ENCODE peak calls at places on chromosomes 13 and 19, in six cellular contexts. C is T follicular helper cell; J is activated CD4-positive, alpha-beta T cell treated with anti-CD3 and anti-CD28 coated beads for 48 hours; M is HL-60; X is fibroblast of the conjunctiva; K is ELF-1. D is an unnamed sample.

GRCh38 chr13:33057019-33057785 is 41.0 kb downstream of the KL start:
- DNase-seq in C (no peak), J (no peak), M (no peak), X (peak; percentile 10), K (peak; percentile 46), D (peak; percentile 11)

GRCh38 chr19:12521996-12522395 is 29.3 kb downstream of the ZNF564 start:
- DNase-seq in C (no peak), J (peak; percentile 26), M (peak; percentile 3), X (no peak), K (peak; percentile 21), D (no peak)

GRCh38 chr19:38362076-38362945 is 12.1 kb upstream of the PSMD8 start:
- DNase-seq in C (peak; percentile 40), J (peak; percentile 94), M (peak; percentile 25), X (no peak), K (peak; percentile 89), D (peak; percentile 63)

GRCh38 chr13:84567848-84568247 is 685.6 kb upstream of the SLITRK1 start:
- DNase-seq in C (no peak), J (no peak), M (no peak), X (no peak), K (no peak), D (peak; percentile 49)

GRCh38 chr13:25783480-25784081 is 268.2 kb downstream of the SHISA2 start:
- DNase-seq in C (no peak), J (no peak), M (no peak), X (no peak), K (no peak), D (no peak)

GRCh38 chr19:48108997-48109782 is 1.4 kb downstream of the PLA2G4C start:
- DNase-seq in C (no peak), J (no peak), M (no peak), X (no peak), K (no peak), D (no peak)

GRCh38 chr13:39676315-39676876 is 20.9 kb downstream of the COG6 start:
- DNase-seq in C (no peak), J (peak; percentile 15), M (peak; percentile 36), X (peak; percentile 37), K (no peak), D (peak; percentile 6)

GRCh38 chr19:51784922-51785690 is 9.9 kb upstream of the FPR3 start:
- DNase-seq in C (no peak), J (peak; percentile 74), M (peak; percentile 49), X (peak; percentile 12), K (no peak), D (peak; percentile 5)

GRCh38 chr19:34386645-34387445 is 17.4 kb upstream of the PDCD2L start:
- DNase-seq in C (no peak), J (no peak), M (no peak), X (no peak), K (peak; percentile 86), D (no peak)

GRCh38 chr19:36030264-36031148 is 2.2 kb downstream of the CLIP3 start:
- DNase-seq in C (no peak), J (no peak), M (no peak), X (peak; percentile 21), K (no peak), D (peak; percentile 23)

GRCh38 chr13:60448907-60449510 is 52.0 kb downstream of the TDRD3 start:
- DNase-seq in C (no peak), J (no peak), M (peak; percentile 45), X (peak; percentile 51), K (no peak), D (peak; percentile 76)

GRCh38 chr19:46915386-46915785 is 54.6 kb downstream of the ARHGAP35 start:
- DNase-seq in C (no peak), J (no peak), M (no peak), X (no peak), K (no peak), D (no peak)

GRCh38 chr13:44768775-44769578 is 192.8 kb upstream of the TSC22D1 start:
- DNase-seq in C (no peak), J (peak; percentile 54), M (no peak), X (no peak), K (no peak), D (no peak)

GRCh38 chr13:50721664-50721976 is 121.9 kb downstream of the DLEU7 start:
- DNase-seq in C (no peak), J (no peak), M (peak; percentile 58), X (no peak), K (no peak), D (peak; percentile 3)

GRCh38 chr19:16679811-16680210 is 18.9 kb downstream of the TMEM38A start:
- DNase-seq in C (no peak), J (no peak), M (no peak), X (no peak), K (no peak), D (no peak)